ENCODE peak calls at places on chromosomes 13 and 19, in four cellular contexts. One of them, this sample, is unnamed.

GRCh38 chr13:47397739-47398138 is 500.9 kb upstream of the HTR2A start:
- DNase-seq in vagina: no peak
- DNase-seq in left ventricle myocardium inferior: no peak
- DNase-seq in osteoblast: peak; percentile 8
- DNase-seq in this sample: no peak

GRCh38 chr13:27868639-27869435 is 51.0 kb upstream of the PDX1 start:
- DNase-seq in vagina: no peak
- DNase-seq in left ventricle myocardium inferior: no peak
- DNase-seq in osteoblast: no peak
- DNase-seq in this sample: no peak

GRCh38 chr19:35533822-35534521 is 716 bp downstream of the GAPDHS start:
- DNase-seq in vagina: no peak
- DNase-seq in left ventricle myocardium inferior: no peak
- DNase-seq in osteoblast: peak; percentile 77
- DNase-seq in this sample: no peak

GRCh38 chr13:46369506-46370268 is 17.4 kb downstream of the RUBCNL start:
- DNase-seq in vagina: no peak
- DNase-seq in left ventricle myocardium inferior: no peak
- DNase-seq in osteoblast: peak; percentile 82
- DNase-seq in this sample: no peak

GRCh38 chr19:15733895-15734294 is 3.9 kb upstream of the OR10H3 start:
- DNase-seq in vagina: no peak
- DNase-seq in left ventricle myocardium inferior: no peak
- DNase-seq in osteoblast: no peak
- DNase-seq in this sample: no peak

GRCh38 chr13:28449826-28450773 is 44.8 kb downstream of the FLT1 start:
- DNase-seq in vagina: no peak
- DNase-seq in left ventricle myocardium inferior: no peak
- DNase-seq in osteoblast: no peak
- DNase-seq in this sample: no peak

GRCh38 chr13:78820541-78820940 is 161.6 kb upstream of the OBI1 start:
- DNase-seq in vagina: no peak
- DNase-seq in left ventricle myocardium inferior: no peak
- DNase-seq in osteoblast: no peak
- DNase-seq in this sample: no peak

GRCh38 chr19:34962945-34963530 is 991 bp downstream of the ZNF792 start:
- DNase-seq in vagina: no peak
- DNase-seq in left ventricle myocardium inferior: no peak
- DNase-seq in osteoblast: peak; percentile 79
- DNase-seq in this sample: no peak

GRCh38 chr19:16851031-16851712 is 22.0 kb downstream of the SIN3B start:
- DNase-seq in vagina: no peak
- DNase-seq in left ventricle myocardium inferior: no peak
- DNase-seq in osteoblast: no peak
- DNase-seq in this sample: no peak

GRCh38 chr19:16351133-16351809 is 26.6 kb downstream of the KLF2 start:
- DNase-seq in vagina: no peak
- DNase-seq in left ventricle myocardium inferior: no peak
- DNase-seq in osteoblast: peak; percentile 91
- DNase-seq in this sample: no peak

GRCh38 chr13:97417698-97418097 is 16.3 kb upstream of the RAP2A start:
- DNase-seq in vagina: no peak
- DNase-seq in left ventricle myocardium inferior: no peak
- DNase-seq in osteoblast: no peak
- DNase-seq in this sample: no peak

GRCh38 chr19:16772841-16773240 is 53.2 kb downstream of the NWD1 start:
- DNase-seq in vagina: no peak
- DNase-seq in left ventricle myocardium inferior: no peak
- DNase-seq in osteoblast: no peak
- DNase-seq in this sample: no peak

GRCh38 chr13:106083620-106084350 is 451.7 kb downstream of the EFNB2 start:
- DNase-seq in vagina: no peak
- DNase-seq in left ventricle myocardium inferior: no peak
- DNase-seq in osteoblast: peak; percentile 73
- DNase-seq in this sample: no peak

GRCh38 chr13:29583073-29583785 is 12.3 kb downstream of the SLC7A1 start:
- DNase-seq in vagina: no peak
- DNase-seq in left ventricle myocardium inferior: no peak
- DNase-seq in osteoblast: peak; percentile 95
- DNase-seq in this sample: no peak

DNA sequence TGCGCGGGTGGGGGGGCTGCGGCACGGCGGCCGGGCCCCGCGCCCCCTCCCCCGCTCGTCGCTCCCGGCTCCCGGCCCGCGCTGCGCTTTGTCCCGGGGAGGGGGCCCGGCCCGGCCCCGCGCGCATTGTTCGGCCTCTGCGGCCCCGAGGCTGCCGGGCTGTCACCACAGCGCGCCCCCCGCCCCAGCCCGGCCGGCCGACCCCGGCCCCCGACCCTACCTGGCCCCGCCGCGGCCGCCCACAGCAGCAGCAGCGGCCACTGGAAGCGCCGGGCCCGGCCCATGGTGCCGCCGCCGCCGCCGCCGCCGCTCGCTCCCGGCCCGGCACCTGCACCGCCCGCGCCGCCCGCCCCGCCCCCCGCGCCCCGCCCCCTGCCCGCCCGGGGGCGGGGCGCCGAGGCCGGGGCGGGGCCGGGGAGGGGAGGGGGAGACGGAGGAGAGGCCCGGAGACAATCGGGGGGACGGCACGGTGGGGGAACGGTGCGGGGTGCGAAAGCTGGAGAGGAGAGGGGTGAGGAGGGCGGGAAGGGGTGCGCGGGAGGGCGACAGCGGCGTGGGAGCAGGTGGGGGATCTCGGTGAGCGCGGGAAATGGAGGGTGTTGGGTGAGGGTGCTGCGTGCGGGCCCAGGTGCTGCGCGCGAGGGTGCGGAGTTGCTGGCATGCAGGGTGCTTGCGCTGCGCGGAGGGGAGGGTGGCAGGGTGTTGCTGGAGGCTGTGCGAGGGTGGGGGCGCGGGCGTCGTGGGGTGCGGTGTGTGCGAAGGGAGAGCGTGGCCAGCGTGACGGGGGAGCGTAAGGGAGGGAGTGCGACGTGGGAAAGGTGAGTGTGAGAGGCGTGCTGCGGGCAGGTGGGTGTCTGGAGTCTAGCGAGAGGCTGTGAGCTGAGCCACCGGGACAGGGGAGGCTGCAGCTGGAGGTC is at the start of gene CADM4:
- DNase-seq in vagina: no peak
- DNase-seq in left ventricle myocardium inferior: peak; percentile 23
- DNase-seq in osteoblast: peak; percentile 69
- DNase-seq in this sample: no peak
- TF ChIP-seq CTCF in vagina: no peak
- TF ChIP-seq CTCF in left ventricle myocardium inferior: no peak
- TF ChIP-seq CTCF in osteoblast: no peak
- TF ChIP-seq CTCF in this sample: no peak

DNA sequence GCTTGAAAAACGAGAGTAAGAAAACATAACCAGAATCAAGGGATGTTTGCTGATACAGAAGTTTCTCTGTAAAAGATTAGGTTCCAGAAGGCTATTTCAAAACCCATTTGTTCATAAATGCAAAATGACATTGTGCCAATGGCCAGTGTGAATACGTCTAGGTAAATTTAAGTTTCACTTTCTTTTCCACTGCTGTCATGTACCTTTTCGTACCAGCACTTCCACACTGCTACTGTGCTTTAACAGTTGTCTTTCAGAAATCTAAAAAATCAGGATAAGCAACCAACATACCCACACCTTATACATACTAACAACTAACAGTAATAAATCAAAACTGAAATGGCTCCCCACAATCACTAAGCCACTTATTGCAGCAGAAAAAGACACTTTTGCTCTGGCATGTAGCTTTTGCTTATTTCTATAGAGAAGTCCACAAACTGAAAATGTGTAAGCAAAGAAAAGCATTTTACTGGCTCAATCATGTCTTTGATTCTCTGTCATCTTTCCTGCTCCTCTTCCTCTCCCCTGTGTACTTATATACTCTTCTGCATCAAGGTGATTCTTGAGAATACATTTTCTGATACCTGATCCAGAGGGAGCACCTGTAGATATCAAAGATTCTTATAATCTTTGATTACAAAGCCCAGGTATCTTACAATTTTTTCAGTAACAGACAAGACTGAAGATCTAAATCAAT is 34.3 kb downstream of the ELF1 start:
- DNase-seq in vagina: no peak
- DNase-seq in left ventricle myocardium inferior: no peak
- DNase-seq in osteoblast: no peak
- DNase-seq in this sample: no peak
- H3K4me3 ChIP-seq in vagina: peak overlapping the region; percentile 19
- H3K4me3 ChIP-seq in left ventricle myocardium inferior: peak overlapping the region; percentile 58
- H3K4me3 ChIP-seq in osteoblast: peak overlapping the region; percentile 57
- H3K4me3 ChIP-seq in this sample: no peak overlapping the region

GRCh38 chr13:113863511-113864302 is at the start of gene GAS6:
- DNase-seq in vagina: no peak
- DNase-seq in left ventricle myocardium inferior: peak; percentile 82
- DNase-seq in osteoblast: peak; percentile 97
- DNase-seq in this sample: peak; percentile 52

GRCh38 chr13:113862766-113863510 is 938 bp downstream of the GAS6 start:
- DNase-seq in vagina: no peak
- DNase-seq in left ventricle myocardium inferior: peak; percentile 68
- DNase-seq in osteoblast: peak; percentile 93
- DNase-seq in this sample: no peak

GRCh38 chr13:113862191-113862765 is 1.6 kb downstream of the GAS6 start:
- DNase-seq in vagina: no peak
- DNase-seq in left ventricle myocardium inferior: no peak
- DNase-seq in osteoblast: peak; percentile 89
- DNase-seq in this sample: no peak

GRCh38 chr13:113861433-113862030 is 2.3 kb downstream of the GAS6 start:
- DNase-seq in vagina: no peak
- DNase-seq in left ventricle myocardium inferior: no peak
- DNase-seq in osteoblast: peak; percentile 80
- DNase-seq in this sample: peak; percentile 46

DNA sequence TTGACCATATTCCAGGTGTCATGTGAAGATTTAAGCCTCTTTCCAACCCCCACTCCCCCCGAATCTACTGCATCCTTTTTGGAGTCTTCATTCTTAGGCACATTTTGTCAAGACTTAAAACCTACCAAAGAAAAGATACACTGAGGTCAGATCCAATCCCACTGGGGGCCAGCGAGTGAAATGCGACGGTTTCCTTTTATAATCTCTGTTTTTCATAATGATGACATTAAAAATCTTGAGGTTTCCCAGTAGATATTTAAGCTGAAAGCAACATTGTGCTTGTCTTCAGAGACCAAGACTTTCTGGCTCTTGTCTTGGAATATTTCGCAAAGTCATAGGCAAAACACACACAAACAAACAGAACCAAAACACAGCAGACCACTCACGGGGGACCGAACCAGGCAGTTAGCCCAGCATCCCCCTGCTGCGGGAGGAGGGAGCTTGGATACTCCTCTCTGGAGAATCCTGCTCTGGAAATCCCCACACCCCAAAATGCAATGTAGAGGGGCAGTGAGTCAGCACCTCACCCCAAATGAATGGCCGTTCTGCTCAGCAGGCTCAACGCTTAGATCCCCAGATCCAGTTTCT is 521 bp upstream of the GAS6 start:
- DNase-seq in vagina: no peak
- DNase-seq in left ventricle myocardium inferior: no peak
- DNase-seq in osteoblast: peak; percentile 97
- DNase-seq in this sample: no peak
- TF ChIP-seq CTCF in vagina: no peak
- TF ChIP-seq CTCF in left ventricle myocardium inferior: no peak
- TF ChIP-seq CTCF in osteoblast: no peak
- TF ChIP-seq CTCF in this sample: no peak

DNA sequence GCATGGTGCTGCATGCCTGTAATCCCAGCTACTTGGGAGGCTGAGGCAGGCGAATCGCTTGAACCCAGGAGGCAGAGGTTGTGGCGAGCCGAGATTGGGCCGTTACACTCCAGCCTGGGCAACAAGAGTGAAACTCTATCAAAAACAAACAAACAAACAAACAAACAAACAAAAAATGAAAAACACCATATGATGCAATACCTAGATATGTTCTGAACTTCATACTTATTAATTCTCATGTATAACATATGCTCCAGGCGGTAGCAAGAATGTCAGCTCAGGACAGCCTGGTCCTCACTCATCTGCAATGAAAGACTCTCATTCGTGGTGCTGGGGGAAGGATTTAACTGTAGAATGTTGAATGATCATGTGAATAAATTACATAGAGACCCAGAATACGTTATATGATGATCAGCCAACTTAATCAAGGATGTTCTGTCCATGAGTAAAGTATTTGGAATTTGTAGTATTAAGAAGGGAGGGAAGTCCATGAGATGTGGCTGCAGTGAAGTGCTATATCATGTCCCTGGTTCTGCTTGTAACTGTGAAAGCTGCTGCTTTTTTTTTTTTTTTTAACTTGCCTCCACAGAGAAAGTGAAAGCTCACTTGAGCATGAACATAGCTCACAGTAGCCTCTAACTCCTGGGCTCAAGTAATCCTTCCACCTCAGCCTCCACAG is 206.8 kb downstream of the UQCRFS1 start:
- DNase-seq in vagina: no peak
- DNase-seq in left ventricle myocardium inferior: no peak
- DNase-seq in osteoblast: no peak
- DNase-seq in this sample: no peak
- H3K4me3 ChIP-seq in vagina: no peak overlapping the region
- H3K4me3 ChIP-seq in left ventricle myocardium inferior: no peak overlapping the region
- H3K4me3 ChIP-seq in osteoblast: no peak overlapping the region
- H3K4me3 ChIP-seq in this sample: no peak overlapping the region

GRCh38 chr19:18519962-18520847 is 1.7 kb downstream of the ELL start:
- DNase-seq in vagina: no peak
- DNase-seq in left ventricle myocardium inferior: peak; percentile 41
- DNase-seq in osteoblast: peak; percentile 94
- DNase-seq in this sample: no peak

GRCh38 chr19:18521692-18522123 is at the start of gene ELL:
- DNase-seq in vagina: no peak
- DNase-seq in left ventricle myocardium inferior: no peak
- DNase-seq in osteoblast: peak; percentile 42
- DNase-seq in this sample: no peak

GRCh38 chr19:18520848-18521691 is 800 bp downstream of the ELL start:
- DNase-seq in vagina: no peak
- DNase-seq in left ventricle myocardium inferior: peak; percentile 41
- DNase-seq in osteoblast: peak; percentile 69
- DNase-seq in this sample: no peak

GRCh38 chr19:18523841-18524240 is 2.0 kb upstream of the ELL start:
- DNase-seq in vagina: no peak
- DNase-seq in left ventricle myocardium inferior: no peak
- DNase-seq in osteoblast: no peak
- DNase-seq in this sample: no peak

GRCh38 chr19:18522124-18522861 is 423 bp upstream of the ELL start:
- DNase-seq in vagina: peak; percentile 100
- DNase-seq in left ventricle myocardium inferior: peak; percentile 100
- DNase-seq in osteoblast: peak; percentile 99
- DNase-seq in this sample: peak; percentile 100
- TF ChIP-seq CTCF in vagina: no peak
- TF ChIP-seq CTCF in left ventricle myocardium inferior: no peak
- TF ChIP-seq CTCF in osteoblast: no peak
- TF ChIP-seq CTCF in this sample: no peak

GRCh38 chr19:42529248-42529764 is 1.0 kb upstream of the CEACAM1 start:
- DNase-seq in vagina: no peak
- DNase-seq in left ventricle myocardium inferior: peak; percentile 25
- DNase-seq in osteoblast: peak; percentile 86
- DNase-seq in this sample: peak; percentile 62
- H3K4me3 ChIP-seq in vagina: no peak overlapping the region
- H3K4me3 ChIP-seq in left ventricle myocardium inferior: peak overlapping the region; percentile 59
- H3K4me3 ChIP-seq in osteoblast: no peak overlapping the region
- H3K4me3 ChIP-seq in this sample: no peak overlapping the region